ENCODE peak calls at places on chromosomes 13 and 19, in eight cellular contexts. P is heart left ventricle; A is fibroblast of mammary gland; R is NCI-H1694 treated with DMSO at 0.1 percent for 48 hours; J is activated CD4-positive, CD25-positive, alpha-beta regulatory T cell; E is KBM-7; K is CD8-positive, alpha-beta memory T cell; M is astrocyte of the spinal cord. N is an unnamed sample.

GRCh38 chr13:30222253-30222652 is 85.1 kb downstream of the KATNAL1 start:
- DNase-seq in P (no peak), E (no peak), R (no peak), A (peak; percentile 28), J (no peak), K (no peak), M (peak; percentile 16), N (no peak)

GRCh38 chr13:43377955-43378354 is 354.6 kb downstream of the DNAJC15 start:
- DNase-seq in P (no peak), E (no peak), K (no peak), J (no peak), A (peak; percentile 70), M (peak; percentile 51), R (no peak), N (no peak)

GRCh38 chr19:18932216-18932841 is 8.7 kb downstream of the HOMER3 start:
- DNase-seq in R (no peak), P (peak; percentile 91), E (no peak), A (peak; percentile 52), M (peak; percentile 54), K (peak; percentile 79), J (peak; percentile 79), N (peak; percentile 76)

GRCh38 chr13:36297600-36298338 is at the start of gene CCDC169:
- DNase-seq in M (peak; percentile 70), E (peak; percentile 83), K (peak; percentile 23), R (no peak), A (peak; percentile 59), P (peak; percentile 87), J (peak; percentile 5), N (peak; percentile 61)

GRCh38 chr13:97440598-97440997 is 6.6 kb downstream of the RAP2A start:
- DNase-seq in M (no peak), J (no peak), E (no peak), R (no peak), A (peak; percentile 17), P (no peak), K (no peak), N (no peak)

GRCh38 chr13:19810996-19811881 is 28.5 kb upstream of the PSPC1 start:
- DNase-seq in R (no peak), J (no peak), A (peak; percentile 11), K (no peak), E (no peak), M (no peak), P (no peak), N (no peak)

GRCh38 chr13:66265446-66265845 is 964.7 kb downstream of the PCDH9 start:
- DNase-seq in R (no peak), E (no peak), J (no peak), K (no peak), A (no peak), M (peak; percentile 46), P (no peak), N (no peak)

GRCh38 chr13:95536629-95537241 is 15.8 kb upstream of the CLDN10 start:
- DNase-seq in R (peak; percentile 48), J (no peak), K (no peak), A (peak; percentile 47), P (no peak), M (peak; percentile 54), E (peak; percentile 47), N (no peak)

GRCh38 chr19:14119644-14120496 is 2.3 kb upstream of the PRKACA start:
- DNase-seq in P (no peak), R (no peak), M (no peak), K (no peak), A (no peak), E (no peak), J (no peak), N (no peak)

GRCh38 chr13:111398715-111399299 is 78.4 kb downstream of the TEX29 start:
- DNase-seq in A (peak; percentile 72), K (no peak), M (no peak), E (no peak), R (peak; percentile 19), P (no peak), J (no peak), N (no peak)

GRCh38 chr13:28012383-28012782 is 23.9 kb upstream of the URAD start:
- DNase-seq in P (no peak), K (no peak), R (no peak), E (no peak), J (no peak), M (no peak), A (no peak), N (no peak)

GRCh38 chr19:4870025-4870700 is 2.7 kb upstream of the PLIN3 start:
- DNase-seq in K (no peak), R (no peak), A (peak; percentile 97), M (peak; percentile 90), P (peak; percentile 68), J (no peak), E (peak; percentile 92), N (no peak)

GRCh38 chr19:2259331-2259730 is 3.1 kb upstream of the JSRP1 start:
- DNase-seq in J (no peak), M (no peak), E (no peak), P (peak; percentile 16), K (no peak), R (no peak), A (peak; percentile 48), N (no peak)

GRCh38 chr13:37947419-37948140 is 78.0 kb upstream of the TRPC4 start:
- DNase-seq in A (no peak), J (no peak), K (no peak), E (no peak), R (no peak), M (no peak), P (no peak), N (no peak)

GRCh38 chr19:50658438-50659317 is 9.4 kb downstream of the C19orf81 start:
- DNase-seq in R (no peak), J (peak; percentile 18), A (peak; percentile 29), M (peak; percentile 3), E (no peak), K (no peak), P (peak; percentile 83), N (peak; percentile 21)

GRCh38 chr13:61600360-61601033 is 184.8 kb upstream of the PCDH20 start:
- DNase-seq in E (no peak), M (no peak), K (no peak), P (no peak), R (no peak), A (no peak), J (no peak), N (no peak)

GRCh38 chr19:18292460-18292809 is 11.0 kb upstream of the JUND start:
- DNase-seq in E (peak; percentile 57), P (no peak), A (no peak), J (no peak), K (no peak), R (no peak), M (no peak), N (no peak)

GRCh38 chr19:3403489-3404323 is 37.3 kb downstream of the NFIC start:
- DNase-seq in M (peak; percentile 97), E (peak; percentile 19), J (no peak), R (no peak), K (no peak), A (peak; percentile 96), P (peak; percentile 91), N (peak; percentile 93)

GRCh38 chr13:87669379-87669978 is 1.7 kb upstream of the SLITRK5 start:
- DNase-seq in J (no peak), P (no peak), A (peak; percentile 31), R (peak; percentile 44), E (peak; percentile 59), K (no peak), M (peak; percentile 70), N (no peak)

GRCh38 chr19:17615889-17616685 is 60.6 kb downstream of the COLGALT1 start:
- DNase-seq in R (no peak), M (no peak), E (peak; percentile 45), J (no peak), A (no peak), P (no peak), K (no peak), N (no peak)

GRCh38 chr19:57537953-57538547 is 10.9 kb downstream of the ZNF549 start:
- DNase-seq in M (peak; percentile 12), A (peak; percentile 6), R (no peak), J (no peak), K (no peak), P (no peak), E (peak; percentile 25), N (no peak)

GRCh38 chr19:4010808-4011110 is 3.2 kb downstream of the PIAS4 start:
- DNase-seq in K (no peak), R (no peak), P (no peak), A (no peak), E (no peak), M (no peak), J (no peak), N (no peak)

GRCh38 chr13:20160346-20161274 is at the start of gene GJA3:
- DNase-seq in M (no peak), K (peak; percentile 38), P (peak; percentile 78), R (no peak), E (peak; percentile 85), J (peak; percentile 25), A (peak; percentile 23), N (no peak)

GRCh38 chr13:23570099-23570926 is at the start of gene TNFRSF19:
- DNase-seq in A (peak; percentile 86), R (peak; percentile 45), M (peak; percentile 89), E (no peak), J (no peak), K (no peak), P (no peak), N (peak; percentile 62)

GRCh38 chr19:46610851-46611770 is 10.0 kb downstream of the CALM3 start:
- DNase-seq in A (peak; percentile 51), P (peak; percentile 30), E (peak; percentile 79), K (no peak), M (peak; percentile 56), R (no peak), J (no peak), N (no peak)

GRCh38 chr13:67328895-67329294 is 98.8 kb upstream of the PCDH9 start:
- DNase-seq in A (no peak), M (no peak), P (no peak), J (no peak), E (no peak), R (no peak), K (no peak), N (no peak)

GRCh38 chr19:41427647-41428480 is 690 bp upstream of the B3GNT8 start:
- DNase-seq in P (no peak), A (no peak), J (no peak), K (peak; percentile 70), M (no peak), R (no peak), E (peak; percentile 91), N (peak; percentile 54)